ENCODE peak calls at places on chromosomes 12 and 14, in seven cellular contexts. K is Calu3; V is ELF-1; U is fibroblast of the conjunctiva; A is stimulated activated CD8-positive, alpha-beta memory T cell treated with anti-CD3 and anti-CD28 coated beads, Interleukin-2, amount 100 ng/mL, for 48 hours; G is GM12865; Z is SK-N-SH. T is an unnamed sample.

GRCh38 chr14:104230119-104230885 is 91.9 kb downstream of the KIF26A start:
- DNase-seq in K (no peak), V (no peak), U (no peak), A (no peak), G (no peak), Z (no peak), T (no peak)

GRCh38 chr12:120856980-120857379 is 47.2 kb downstream of the SPPL3 start:
- DNase-seq in K (peak), V (no peak), U (no peak), A (no peak), G (no peak), Z (no peak), T (peak)

GRCh38 chr12:118302053-118302452 is 70.7 kb downstream of the TAOK3 start:
- DNase-seq in K (peak), V (peak), U (no peak), A (no peak), G (peak), Z (no peak), T (peak)

GRCh38 chr12:66288121-66288520 is 14.2 kb upstream of the HELB start:
- DNase-seq in K (no peak), V (no peak), U (no peak), A (no peak), G (no peak), Z (no peak), T (no peak)

GRCh38 chr12:123139926-123140674 is 10.8 kb downstream of the PITPNM2 start:
- DNase-seq in K (peak), V (peak), U (no peak), A (no peak), G (no peak), Z (no peak), T (no peak)

GRCh38 chr12:32983332-32983731 is 86.8 kb upstream of the PKP2 start:
- DNase-seq in K (no peak), V (peak), U (no peak), A (no peak), G (no peak), Z (no peak), T (no peak)

GRCh38 chr12:92927436-92928116 is 1.5 kb downstream of the EEA1 start:
- DNase-seq in K (no peak), V (no peak), U (no peak), A (no peak), G (peak), Z (no peak), T (peak)

GRCh38 chr12:70549340-70550179 is 87.7 kb downstream of the PTPRB start:
- DNase-seq in K (no peak), V (no peak), U (no peak), A (no peak), G (peak), Z (no peak), T (no peak)

GRCh38 chr12:45122776-45123380 is 72.0 kb upstream of the DBX2 start:
- DNase-seq in K (peak), V (no peak), U (peak), A (no peak), G (peak), Z (peak), T (peak)

GRCh38 chr14:88551094-88551870 is 3.5 kb downstream of the PTPN21 start:
- DNase-seq in K (peak), V (peak), U (peak), A (peak), G (no peak), Z (peak), T (peak)

GRCh38 chr12:113232787-113233585 is 11.7 kb downstream of the TPCN1 start:
- DNase-seq in K (no peak), V (peak), U (no peak), A (peak), G (peak), Z (no peak), T (no peak)

GRCh38 chr12:130904064-130904463 is 32.2 kb downstream of the RAN start:
- DNase-seq in K (no peak), V (no peak), U (no peak), A (no peak), G (no peak), Z (no peak), T (no peak)